ENCODE peak calls at places on chromosomes 6 and 20, in seven cellular contexts. One of them, this sample, is unnamed.

GRCh38 chr6:20254295-20254694 is 42.0 kb upstream of the MBOAT1 start:
- DNase-seq in IMR-90: no peak
- DNase-seq in mesendoderm: no peak
- DNase-seq in neuronal stem cell: no peak
- DNase-seq in mesenchymal stem cell: no peak
- DNase-seq in trophoblast cell: no peak
- DNase-seq in H1: no peak
- DNase-seq in this sample: no peak

GRCh38 chr20:53903652-53903987 is 166.8 kb downstream of the BCAS1 start:
- DNase-seq in IMR-90: no peak
- DNase-seq in mesendoderm: no peak
- DNase-seq in neuronal stem cell: no peak
- DNase-seq in mesenchymal stem cell: no peak
- DNase-seq in trophoblast cell: no peak
- DNase-seq in H1: no peak
- DNase-seq in this sample: no peak

GRCh38 chr20:36988494-36988966 is 37.0 kb upstream of the SAMHD1 start:
- DNase-seq in IMR-90: peak
- DNase-seq in mesendoderm: no peak
- DNase-seq in neuronal stem cell: no peak
- DNase-seq in mesenchymal stem cell: no peak
- DNase-seq in trophoblast cell: no peak
- DNase-seq in H1: no peak
- DNase-seq in this sample: no peak

GRCh38 chr6:129766959-129767728 is 57.2 kb upstream of the ARHGAP18 start:
- DNase-seq in IMR-90: peak
- DNase-seq in mesendoderm: peak
- DNase-seq in neuronal stem cell: peak
- DNase-seq in mesenchymal stem cell: peak
- DNase-seq in trophoblast cell: peak
- DNase-seq in H1: peak
- DNase-seq in this sample: peak

GRCh38 chr6:88823998-88824397 is 139.4 kb downstream of the RNGTT start:
- DNase-seq in IMR-90: peak
- DNase-seq in mesendoderm: no peak
- DNase-seq in neuronal stem cell: no peak
- DNase-seq in mesenchymal stem cell: peak
- DNase-seq in trophoblast cell: peak
- DNase-seq in H1: no peak
- DNase-seq in this sample: no peak

GRCh38 chr20:59724457-59725366 is 120.4 kb downstream of the PHACTR3 start:
- DNase-seq in IMR-90: no peak
- DNase-seq in mesendoderm: no peak
- DNase-seq in neuronal stem cell: no peak
- DNase-seq in mesenchymal stem cell: no peak
- DNase-seq in trophoblast cell: no peak
- DNase-seq in H1: no peak
- DNase-seq in this sample: no peak

GRCh38 chr6:28215425-28215824 is 9.7 kb upstream of the ZSCAN9 start:
- DNase-seq in IMR-90: peak
- DNase-seq in mesendoderm: no peak
- DNase-seq in neuronal stem cell: no peak
- DNase-seq in mesenchymal stem cell: no peak
- DNase-seq in trophoblast cell: no peak
- DNase-seq in H1: no peak
- DNase-seq in this sample: no peak

GRCh38 chr20:45087115-45087785 is 13.7 kb downstream of the KCNS1 start:
- DNase-seq in IMR-90: no peak
- DNase-seq in mesendoderm: no peak
- DNase-seq in neuronal stem cell: no peak
- DNase-seq in mesenchymal stem cell: no peak
- DNase-seq in trophoblast cell: no peak
- DNase-seq in H1: no peak
- DNase-seq in this sample: no peak

GRCh38 chr6:28606424-28607391 is 81.0 kb downstream of the GPX5 start:
- DNase-seq in IMR-90: peak
- DNase-seq in mesendoderm: peak
- DNase-seq in neuronal stem cell: peak
- DNase-seq in mesenchymal stem cell: peak
- DNase-seq in trophoblast cell: peak
- DNase-seq in H1: peak
- DNase-seq in this sample: peak

GRCh38 chr6:147103641-147104040 is 100.6 kb upstream of the STXBP5 start:
- DNase-seq in IMR-90: no peak
- DNase-seq in mesendoderm: no peak
- DNase-seq in neuronal stem cell: no peak
- DNase-seq in mesenchymal stem cell: no peak
- DNase-seq in trophoblast cell: no peak
- DNase-seq in H1: no peak
- DNase-seq in this sample: no peak

GRCh38 chr6:53926505-53926904 is 131.7 kb downstream of the LRRC1 start:
- DNase-seq in IMR-90: peak
- DNase-seq in mesendoderm: peak
- DNase-seq in neuronal stem cell: no peak
- DNase-seq in mesenchymal stem cell: no peak
- DNase-seq in trophoblast cell: peak
- DNase-seq in H1: no peak
- DNase-seq in this sample: no peak

GRCh38 chr20:58714923-58715708 is 22.5 kb downstream of the NPEPL1 start:
- DNase-seq in IMR-90: no peak
- DNase-seq in mesendoderm: no peak
- DNase-seq in neuronal stem cell: no peak
- DNase-seq in mesenchymal stem cell: no peak
- DNase-seq in trophoblast cell: no peak
- DNase-seq in H1: no peak
- DNase-seq in this sample: no peak

GRCh38 chr20:25480797-25481196 is 73.3 kb downstream of the GINS1 start:
- DNase-seq in IMR-90: no peak
- DNase-seq in mesendoderm: no peak
- DNase-seq in neuronal stem cell: no peak
- DNase-seq in mesenchymal stem cell: no peak
- DNase-seq in trophoblast cell: no peak
- DNase-seq in H1: no peak
- DNase-seq in this sample: no peak

GRCh38 chr6:1759877-1760276 is 150.2 kb downstream of the FOXC1 start:
- DNase-seq in IMR-90: no peak
- DNase-seq in mesendoderm: no peak
- DNase-seq in neuronal stem cell: no peak
- DNase-seq in mesenchymal stem cell: no peak
- DNase-seq in trophoblast cell: no peak
- DNase-seq in H1: no peak
- DNase-seq in this sample: no peak

GRCh38 chr6:90720404-90720803 is 133.5 kb upstream of the MAP3K7 start:
- DNase-seq in IMR-90: no peak
- DNase-seq in mesendoderm: no peak
- DNase-seq in neuronal stem cell: no peak
- DNase-seq in mesenchymal stem cell: no peak
- DNase-seq in trophoblast cell: no peak
- DNase-seq in H1: no peak
- DNase-seq in this sample: no peak

GRCh38 chr20:2840967-2841531 is 504 bp downstream of the VPS16 start:
- DNase-seq in IMR-90: peak
- DNase-seq in mesendoderm: peak
- DNase-seq in neuronal stem cell: no peak
- DNase-seq in mesenchymal stem cell: peak
- DNase-seq in trophoblast cell: peak
- DNase-seq in H1: peak
- DNase-seq in this sample: peak

GRCh38 chr6:149233056-149233715 is 84.3 kb upstream of the TAB2 start:
- DNase-seq in IMR-90: peak
- DNase-seq in mesendoderm: peak
- DNase-seq in neuronal stem cell: no peak
- DNase-seq in mesenchymal stem cell: peak
- DNase-seq in trophoblast cell: no peak
- DNase-seq in H1: no peak
- DNase-seq in this sample: no peak

GRCh38 chr6:151118453-151119123 is 121.2 kb upstream of the AKAP12 start:
- DNase-seq in IMR-90: no peak
- DNase-seq in mesendoderm: no peak
- DNase-seq in neuronal stem cell: no peak
- DNase-seq in mesenchymal stem cell: no peak
- DNase-seq in trophoblast cell: no peak
- DNase-seq in H1: no peak
- DNase-seq in this sample: no peak

GRCh38 chr20:23039136-23039875 is 4.2 kb downstream of the SSTR4 start:
- DNase-seq in IMR-90: no peak
- DNase-seq in mesendoderm: no peak
- DNase-seq in neuronal stem cell: no peak
- DNase-seq in mesenchymal stem cell: no peak
- DNase-seq in trophoblast cell: peak
- DNase-seq in H1: no peak
- DNase-seq in this sample: no peak

GRCh38 chr20:23039885-23040508 is 4.9 kb downstream of the SSTR4 start:
- DNase-seq in IMR-90: no peak
- DNase-seq in mesendoderm: no peak
- DNase-seq in neuronal stem cell: no peak
- DNase-seq in mesenchymal stem cell: no peak
- DNase-seq in trophoblast cell: no peak
- DNase-seq in H1: no peak
- DNase-seq in this sample: no peak

GRCh38 chr20:23046431-23046830 is 3.0 kb downstream of the THBD start:
- DNase-seq in IMR-90: no peak
- DNase-seq in mesendoderm: no peak
- DNase-seq in neuronal stem cell: no peak
- DNase-seq in mesenchymal stem cell: no peak
- DNase-seq in trophoblast cell: peak
- DNase-seq in H1: no peak
- DNase-seq in this sample: no peak

GRCh38 chr20:23043376-23043775 is 6.1 kb downstream of the THBD start:
- DNase-seq in IMR-90: no peak
- DNase-seq in mesendoderm: peak
- DNase-seq in neuronal stem cell: no peak
- DNase-seq in mesenchymal stem cell: no peak
- DNase-seq in trophoblast cell: no peak
- DNase-seq in H1: no peak
- DNase-seq in this sample: no peak

GRCh38 chr20:23042270-23042669 is 7.2 kb downstream of the SSTR4 start:
- DNase-seq in IMR-90: no peak
- DNase-seq in mesendoderm: no peak
- DNase-seq in neuronal stem cell: no peak
- DNase-seq in mesenchymal stem cell: no peak
- DNase-seq in trophoblast cell: no peak
- DNase-seq in H1: no peak
- DNase-seq in this sample: no peak
- H3K23ac ChIP-seq in IMR-90: no peak
- H3K23ac ChIP-seq in mesendoderm: no peak
- H3K23ac ChIP-seq in neuronal stem cell: no peak
- H3K23ac ChIP-seq in mesenchymal stem cell: no peak
- H3K23ac ChIP-seq in trophoblast cell: no peak
- H3K23ac ChIP-seq in H1: no peak
- H3K23ac ChIP-seq in this sample: no peak

GRCh38 chr6:139051396-139052070 is 23.0 kb downstream of the ABRACL start:
- DNase-seq in IMR-90: no peak
- DNase-seq in mesendoderm: no peak
- DNase-seq in neuronal stem cell: no peak
- DNase-seq in mesenchymal stem cell: no peak
- DNase-seq in trophoblast cell: no peak
- DNase-seq in H1: no peak
- DNase-seq in this sample: no peak
- H3K23ac ChIP-seq in IMR-90: no peak
- H3K23ac ChIP-seq in mesendoderm: no peak
- H3K23ac ChIP-seq in neuronal stem cell: no peak
- H3K23ac ChIP-seq in mesenchymal stem cell: no peak
- H3K23ac ChIP-seq in trophoblast cell: no peak
- H3K23ac ChIP-seq in H1: no peak
- H3K23ac ChIP-seq in this sample: no peak

GRCh38 chr6:3208775-3209113 is 18.7 kb downstream of the TUBB2B start:
- DNase-seq in IMR-90: no peak
- DNase-seq in mesendoderm: no peak
- DNase-seq in neuronal stem cell: no peak
- DNase-seq in mesenchymal stem cell: no peak
- DNase-seq in trophoblast cell: no peak
- DNase-seq in H1: no peak
- DNase-seq in this sample: no peak
- H3K23ac ChIP-seq in IMR-90: no peak
- H3K23ac ChIP-seq in mesendoderm: no peak
- H3K23ac ChIP-seq in neuronal stem cell: no peak
- H3K23ac ChIP-seq in mesenchymal stem cell: no peak
- H3K23ac ChIP-seq in trophoblast cell: no peak
- H3K23ac ChIP-seq in H1: no peak
- H3K23ac ChIP-seq in this sample: no peak

GRCh38 chr20:61806314-61806713 is 259.4 kb downstream of the TAF4 start:
- DNase-seq in IMR-90: no peak
- DNase-seq in mesendoderm: no peak
- DNase-seq in neuronal stem cell: no peak
- DNase-seq in mesenchymal stem cell: no peak
- DNase-seq in trophoblast cell: no peak
- DNase-seq in H1: no peak
- DNase-seq in this sample: no peak

GRCh38 chr20:61805365-61805764 is 260.3 kb downstream of the TAF4 start:
- DNase-seq in IMR-90: no peak
- DNase-seq in mesendoderm: no peak
- DNase-seq in neuronal stem cell: no peak
- DNase-seq in mesenchymal stem cell: no peak
- DNase-seq in trophoblast cell: no peak
- DNase-seq in H1: no peak
- DNase-seq in this sample: no peak

GRCh38 chr20:61803903-61804804 is 261.5 kb downstream of the TAF4 start:
- DNase-seq in IMR-90: peak
- DNase-seq in mesendoderm: peak
- DNase-seq in neuronal stem cell: no peak
- DNase-seq in mesenchymal stem cell: no peak
- DNase-seq in trophoblast cell: no peak
- DNase-seq in H1: no peak
- DNase-seq in this sample: no peak

GRCh38 chr20:61805781-61806180 is 259.9 kb downstream of the TAF4 start:
- DNase-seq in IMR-90: no peak
- DNase-seq in mesendoderm: no peak
- DNase-seq in neuronal stem cell: no peak
- DNase-seq in mesenchymal stem cell: no peak
- DNase-seq in trophoblast cell: no peak
- DNase-seq in H1: no peak
- DNase-seq in this sample: no peak

DNA sequence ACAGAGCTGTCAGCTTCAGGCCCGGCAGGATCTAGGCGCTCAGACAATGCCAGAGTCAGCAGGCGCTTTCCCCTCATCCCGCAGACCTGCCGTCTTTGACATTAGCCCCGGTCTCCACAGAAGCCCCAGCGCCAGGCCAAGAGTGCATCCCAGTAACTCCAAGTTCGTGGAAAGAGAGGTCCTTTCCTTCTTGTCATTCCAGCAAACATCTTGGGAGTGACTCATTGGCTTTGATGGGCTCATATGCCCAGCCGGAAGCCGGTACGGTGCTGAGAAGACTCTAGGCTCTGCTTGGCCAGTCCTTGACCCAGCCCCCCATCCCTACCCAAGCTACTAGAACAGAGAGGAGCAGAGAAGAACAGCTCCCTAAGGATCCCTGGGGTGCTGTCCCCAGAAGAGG is 260.8 kb downstream of the TAF4 start:
- DNase-seq in IMR-90: no peak
- DNase-seq in mesendoderm: no peak
- DNase-seq in neuronal stem cell: no peak
- DNase-seq in mesenchymal stem cell: peak
- DNase-seq in trophoblast cell: no peak
- DNase-seq in H1: no peak
- DNase-seq in this sample: no peak
- H3K23ac ChIP-seq in IMR-90: no peak
- H3K23ac ChIP-seq in mesendoderm: no peak
- H3K23ac ChIP-seq in neuronal stem cell: peak
- H3K23ac ChIP-seq in mesenchymal stem cell: no peak
- H3K23ac ChIP-seq in trophoblast cell: no peak
- H3K23ac ChIP-seq in H1: no peak
- H3K23ac ChIP-seq in this sample: no peak

GRCh38 chr6:158095031-158095430 is 73.0 kb downstream of the SERAC1 start:
- DNase-seq in IMR-90: no peak
- DNase-seq in mesendoderm: no peak
- DNase-seq in neuronal stem cell: no peak
- DNase-seq in mesenchymal stem cell: no peak
- DNase-seq in trophoblast cell: peak
- DNase-seq in H1: no peak
- DNase-seq in this sample: no peak
- H3K23ac ChIP-seq in IMR-90: no peak
- H3K23ac ChIP-seq in mesendoderm: no peak
- H3K23ac ChIP-seq in neuronal stem cell: no peak
- H3K23ac ChIP-seq in mesenchymal stem cell: no peak
- H3K23ac ChIP-seq in trophoblast cell: no peak
- H3K23ac ChIP-seq in H1: no peak
- H3K23ac ChIP-seq in this sample: no peak